ENCODE peak calls at places on chromosomes 3 and 15, in seven cellular contexts. One of them, this sample, is unnamed.

GRCh38 chr3:172561894-172562664 is 38.8 kb upstream of the TNFSF10 start:
- DNase-seq in GM10248: no peak
- DNase-seq in stimulated activated CD4-positive, alpha-beta T cell treated with anti-CD3 and anti-CD28 coated beads, Interleukin-2, amount 100 ng/mL, for 24 hours: peak
- DNase-seq in activated CD8-positive, alpha-beta T cell treated with anti-CD3 and anti-CD28 coated beads for 36 hours: peak
- DNase-seq in choroid plexus epithelial cell: no peak
- DNase-seq in B cell: no peak
- DNase-seq in H54: no peak
- DNase-seq in this sample: no peak

GRCh38 chr3:186277268-186277909 is 84.6 kb downstream of the DGKG start:
- DNase-seq in GM10248: no peak
- DNase-seq in choroid plexus epithelial cell: peak
- DNase-seq in stimulated activated CD4-positive, alpha-beta T cell treated with anti-CD3 and anti-CD28 coated beads, Interleukin-2, amount 100 ng/mL, for 24 hours: no peak
- DNase-seq in activated CD8-positive, alpha-beta T cell treated with anti-CD3 and anti-CD28 coated beads for 36 hours: no peak
- DNase-seq in B cell: no peak
- DNase-seq in H54: no peak
- DNase-seq in this sample: no peak

GRCh38 chr3:76044601-76045600 is 259.6 kb upstream of the ZNF717 start:
- DNase-seq in GM10248: peak
- DNase-seq in H54: no peak
- DNase-seq in activated CD8-positive, alpha-beta T cell treated with anti-CD3 and anti-CD28 coated beads for 36 hours: peak
- DNase-seq in choroid plexus epithelial cell: peak
- DNase-seq in B cell: no peak
- DNase-seq in stimulated activated CD4-positive, alpha-beta T cell treated with anti-CD3 and anti-CD28 coated beads, Interleukin-2, amount 100 ng/mL, for 24 hours: no peak
- DNase-seq in this sample: no peak

GRCh38 chr15:66734961-66735908 is 33.2 kb downstream of the SMAD6 start:
- DNase-seq in choroid plexus epithelial cell: no peak
- DNase-seq in activated CD8-positive, alpha-beta T cell treated with anti-CD3 and anti-CD28 coated beads for 36 hours: no peak
- DNase-seq in stimulated activated CD4-positive, alpha-beta T cell treated with anti-CD3 and anti-CD28 coated beads, Interleukin-2, amount 100 ng/mL, for 24 hours: no peak
- DNase-seq in GM10248: no peak
- DNase-seq in B cell: no peak
- DNase-seq in H54: no peak
- DNase-seq in this sample: no peak

GRCh38 chr3:49712631-49713317 is 6.7 kb downstream of the AMIGO3 start:
- DNase-seq in GM10248: no peak
- DNase-seq in H54: no peak
- DNase-seq in stimulated activated CD4-positive, alpha-beta T cell treated with anti-CD3 and anti-CD28 coated beads, Interleukin-2, amount 100 ng/mL, for 24 hours: no peak
- DNase-seq in activated CD8-positive, alpha-beta T cell treated with anti-CD3 and anti-CD28 coated beads for 36 hours: no peak
- DNase-seq in B cell: peak
- DNase-seq in choroid plexus epithelial cell: no peak
- DNase-seq in this sample: no peak

GRCh38 chr15:33720952-33721351 is 247.3 kb upstream of the CHRM5 start:
- DNase-seq in B cell: no peak
- DNase-seq in activated CD8-positive, alpha-beta T cell treated with anti-CD3 and anti-CD28 coated beads for 36 hours: no peak
- DNase-seq in H54: no peak
- DNase-seq in stimulated activated CD4-positive, alpha-beta T cell treated with anti-CD3 and anti-CD28 coated beads, Interleukin-2, amount 100 ng/mL, for 24 hours: no peak
- DNase-seq in choroid plexus epithelial cell: peak
- DNase-seq in GM10248: no peak
- DNase-seq in this sample: no peak

GRCh38 chr3:94787734-94788133 is 724.9 kb downstream of the NSUN3 start:
- DNase-seq in B cell: no peak
- DNase-seq in activated CD8-positive, alpha-beta T cell treated with anti-CD3 and anti-CD28 coated beads for 36 hours: no peak
- DNase-seq in H54: no peak
- DNase-seq in stimulated activated CD4-positive, alpha-beta T cell treated with anti-CD3 and anti-CD28 coated beads, Interleukin-2, amount 100 ng/mL, for 24 hours: no peak
- DNase-seq in GM10248: no peak
- DNase-seq in choroid plexus epithelial cell: no peak
- DNase-seq in this sample: no peak

GRCh38 chr3:108479212-108479611 is 31.2 kb downstream of the MYH15 start:
- DNase-seq in activated CD8-positive, alpha-beta T cell treated with anti-CD3 and anti-CD28 coated beads for 36 hours: no peak
- DNase-seq in H54: no peak
- DNase-seq in choroid plexus epithelial cell: no peak
- DNase-seq in GM10248: no peak
- DNase-seq in B cell: no peak
- DNase-seq in stimulated activated CD4-positive, alpha-beta T cell treated with anti-CD3 and anti-CD28 coated beads, Interleukin-2, amount 100 ng/mL, for 24 hours: no peak
- DNase-seq in this sample: no peak

GRCh38 chr3:108524547-108524946 is 14.2 kb upstream of the MYH15 start:
- DNase-seq in H54: no peak
- DNase-seq in GM10248: no peak
- DNase-seq in B cell: no peak
- DNase-seq in choroid plexus epithelial cell: peak
- DNase-seq in activated CD8-positive, alpha-beta T cell treated with anti-CD3 and anti-CD28 coated beads for 36 hours: no peak
- DNase-seq in stimulated activated CD4-positive, alpha-beta T cell treated with anti-CD3 and anti-CD28 coated beads, Interleukin-2, amount 100 ng/mL, for 24 hours: no peak
- DNase-seq in this sample: no peak

GRCh38 chr3:128383316-128384235 is 83.1 kb downstream of the DNAJB8 start:
- DNase-seq in stimulated activated CD4-positive, alpha-beta T cell treated with anti-CD3 and anti-CD28 coated beads, Interleukin-2, amount 100 ng/mL, for 24 hours: peak
- DNase-seq in choroid plexus epithelial cell: peak
- DNase-seq in H54: peak
- DNase-seq in GM10248: no peak
- DNase-seq in activated CD8-positive, alpha-beta T cell treated with anti-CD3 and anti-CD28 coated beads for 36 hours: peak
- DNase-seq in B cell: no peak
- DNase-seq in this sample: no peak

GRCh38 chr3:177371903-177372302 is 174.6 kb upstream of the TBL1XR1 start:
- DNase-seq in choroid plexus epithelial cell: no peak
- DNase-seq in stimulated activated CD4-positive, alpha-beta T cell treated with anti-CD3 and anti-CD28 coated beads, Interleukin-2, amount 100 ng/mL, for 24 hours: no peak
- DNase-seq in GM10248: no peak
- DNase-seq in B cell: no peak
- DNase-seq in H54: no peak
- DNase-seq in activated CD8-positive, alpha-beta T cell treated with anti-CD3 and anti-CD28 coated beads for 36 hours: no peak
- DNase-seq in this sample: no peak

GRCh38 chr3:56923546-56924224 is 121.9 kb upstream of the ARHGEF3 start:
- DNase-seq in activated CD8-positive, alpha-beta T cell treated with anti-CD3 and anti-CD28 coated beads for 36 hours: no peak
- DNase-seq in GM10248: no peak
- DNase-seq in B cell: no peak
- DNase-seq in H54: peak
- DNase-seq in choroid plexus epithelial cell: peak
- DNase-seq in stimulated activated CD4-positive, alpha-beta T cell treated with anti-CD3 and anti-CD28 coated beads, Interleukin-2, amount 100 ng/mL, for 24 hours: peak
- DNase-seq in this sample: no peak

GRCh38 chr3:67312205-67312604 is 314.1 kb downstream of the KBTBD8 start:
- DNase-seq in H54: no peak
- DNase-seq in GM10248: no peak
- DNase-seq in stimulated activated CD4-positive, alpha-beta T cell treated with anti-CD3 and anti-CD28 coated beads, Interleukin-2, amount 100 ng/mL, for 24 hours: no peak
- DNase-seq in activated CD8-positive, alpha-beta T cell treated with anti-CD3 and anti-CD28 coated beads for 36 hours: no peak
- DNase-seq in B cell: no peak
- DNase-seq in choroid plexus epithelial cell: no peak
- DNase-seq in this sample: no peak

GRCh38 chr3:36409862-36410261 is 29.6 kb downstream of the STAC start:
- DNase-seq in GM10248: no peak
- DNase-seq in H54: no peak
- DNase-seq in activated CD8-positive, alpha-beta T cell treated with anti-CD3 and anti-CD28 coated beads for 36 hours: no peak
- DNase-seq in choroid plexus epithelial cell: no peak
- DNase-seq in B cell: no peak
- DNase-seq in stimulated activated CD4-positive, alpha-beta T cell treated with anti-CD3 and anti-CD28 coated beads, Interleukin-2, amount 100 ng/mL, for 24 hours: no peak
- DNase-seq in this sample: no peak

GRCh38 chr3:187207624-187208023 is 10.3 kb downstream of the RTP1 start:
- DNase-seq in activated CD8-positive, alpha-beta T cell treated with anti-CD3 and anti-CD28 coated beads for 36 hours: no peak
- DNase-seq in choroid plexus epithelial cell: no peak
- DNase-seq in GM10248: no peak
- DNase-seq in H54: no peak
- DNase-seq in B cell: no peak
- DNase-seq in stimulated activated CD4-positive, alpha-beta T cell treated with anti-CD3 and anti-CD28 coated beads, Interleukin-2, amount 100 ng/mL, for 24 hours: no peak
- DNase-seq in this sample: no peak

GRCh38 chr3:157103280-157103679 is 56.7 kb downstream of the CCNL1 start:
- DNase-seq in choroid plexus epithelial cell: no peak
- DNase-seq in B cell: no peak
- DNase-seq in H54: no peak
- DNase-seq in GM10248: peak
- DNase-seq in activated CD8-positive, alpha-beta T cell treated with anti-CD3 and anti-CD28 coated beads for 36 hours: no peak
- DNase-seq in stimulated activated CD4-positive, alpha-beta T cell treated with anti-CD3 and anti-CD28 coated beads, Interleukin-2, amount 100 ng/mL, for 24 hours: no peak
- DNase-seq in this sample: peak

GRCh38 chr3:98681486-98681885 is 81.7 kb upstream of the ST3GAL6 start:
- DNase-seq in activated CD8-positive, alpha-beta T cell treated with anti-CD3 and anti-CD28 coated beads for 36 hours: no peak
- DNase-seq in GM10248: no peak
- DNase-seq in stimulated activated CD4-positive, alpha-beta T cell treated with anti-CD3 and anti-CD28 coated beads, Interleukin-2, amount 100 ng/mL, for 24 hours: no peak
- DNase-seq in H54: no peak
- DNase-seq in B cell: no peak
- DNase-seq in choroid plexus epithelial cell: no peak
- DNase-seq in this sample: no peak

GRCh38 chr15:60052796-60053195 is 48.7 kb downstream of the FOXB1 start:
- DNase-seq in activated CD8-positive, alpha-beta T cell treated with anti-CD3 and anti-CD28 coated beads for 36 hours: no peak
- DNase-seq in stimulated activated CD4-positive, alpha-beta T cell treated with anti-CD3 and anti-CD28 coated beads, Interleukin-2, amount 100 ng/mL, for 24 hours: no peak
- DNase-seq in choroid plexus epithelial cell: no peak
- DNase-seq in B cell: no peak
- DNase-seq in GM10248: no peak
- DNase-seq in H54: no peak
- DNase-seq in this sample: no peak

GRCh38 chr3:89375451-89375850 is 268.0 kb downstream of the EPHA3 start:
- DNase-seq in B cell: no peak
- DNase-seq in GM10248: no peak
- DNase-seq in H54: no peak
- DNase-seq in choroid plexus epithelial cell: no peak
- DNase-seq in activated CD8-positive, alpha-beta T cell treated with anti-CD3 and anti-CD28 coated beads for 36 hours: no peak
- DNase-seq in stimulated activated CD4-positive, alpha-beta T cell treated with anti-CD3 and anti-CD28 coated beads, Interleukin-2, amount 100 ng/mL, for 24 hours: no peak
- DNase-seq in this sample: no peak

GRCh38 chr3:38360345-38360744 is 13.8 kb downstream of the XYLB start:
- DNase-seq in choroid plexus epithelial cell: no peak
- DNase-seq in stimulated activated CD4-positive, alpha-beta T cell treated with anti-CD3 and anti-CD28 coated beads, Interleukin-2, amount 100 ng/mL, for 24 hours: no peak
- DNase-seq in GM10248: no peak
- DNase-seq in B cell: no peak
- DNase-seq in H54: no peak
- DNase-seq in activated CD8-positive, alpha-beta T cell treated with anti-CD3 and anti-CD28 coated beads for 36 hours: no peak
- DNase-seq in this sample: no peak

GRCh38 chr3:138049157-138049919 is 39.4 kb downstream of the CLDN18 start:
- DNase-seq in H54: peak
- DNase-seq in stimulated activated CD4-positive, alpha-beta T cell treated with anti-CD3 and anti-CD28 coated beads, Interleukin-2, amount 100 ng/mL, for 24 hours: no peak
- DNase-seq in GM10248: no peak
- DNase-seq in choroid plexus epithelial cell: peak
- DNase-seq in activated CD8-positive, alpha-beta T cell treated with anti-CD3 and anti-CD28 coated beads for 36 hours: no peak
- DNase-seq in B cell: no peak
- DNase-seq in this sample: no peak

GRCh38 chr3:9194509-9195184 is 54.8 kb downstream of the SRGAP3 start:
- DNase-seq in stimulated activated CD4-positive, alpha-beta T cell treated with anti-CD3 and anti-CD28 coated beads, Interleukin-2, amount 100 ng/mL, for 24 hours: no peak
- DNase-seq in choroid plexus epithelial cell: no peak
- DNase-seq in activated CD8-positive, alpha-beta T cell treated with anti-CD3 and anti-CD28 coated beads for 36 hours: no peak
- DNase-seq in H54: no peak
- DNase-seq in B cell: no peak
- DNase-seq in GM10248: no peak
- DNase-seq in this sample: no peak

GRCh38 chr3:179898024-179898423 is 138.7 kb downstream of the PEX5L start:
- DNase-seq in H54: peak
- DNase-seq in GM10248: peak
- DNase-seq in activated CD8-positive, alpha-beta T cell treated with anti-CD3 and anti-CD28 coated beads for 36 hours: peak
- DNase-seq in choroid plexus epithelial cell: peak
- DNase-seq in stimulated activated CD4-positive, alpha-beta T cell treated with anti-CD3 and anti-CD28 coated beads, Interleukin-2, amount 100 ng/mL, for 24 hours: no peak
- DNase-seq in B cell: no peak
- DNase-seq in this sample: peak

GRCh38 chr3:187022403-187023029 is 92.2 kb downstream of the ST6GAL1 start:
- DNase-seq in H54: no peak
- DNase-seq in B cell: no peak
- DNase-seq in stimulated activated CD4-positive, alpha-beta T cell treated with anti-CD3 and anti-CD28 coated beads, Interleukin-2, amount 100 ng/mL, for 24 hours: no peak
- DNase-seq in GM10248: no peak
- DNase-seq in choroid plexus epithelial cell: no peak
- DNase-seq in activated CD8-positive, alpha-beta T cell treated with anti-CD3 and anti-CD28 coated beads for 36 hours: no peak
- DNase-seq in this sample: no peak

GRCh38 chr3:99808163-99808794 is 9.4 kb upstream of the CMSS1 start:
- DNase-seq in choroid plexus epithelial cell: peak
- DNase-seq in H54: peak
- DNase-seq in stimulated activated CD4-positive, alpha-beta T cell treated with anti-CD3 and anti-CD28 coated beads, Interleukin-2, amount 100 ng/mL, for 24 hours: peak
- DNase-seq in B cell: peak
- DNase-seq in GM10248: peak
- DNase-seq in activated CD8-positive, alpha-beta T cell treated with anti-CD3 and anti-CD28 coated beads for 36 hours: peak
- DNase-seq in this sample: peak

GRCh38 chr3:50442940-50443579 is 60.4 kb downstream of the CACNA2D2 start:
- DNase-seq in H54: no peak
- DNase-seq in stimulated activated CD4-positive, alpha-beta T cell treated with anti-CD3 and anti-CD28 coated beads, Interleukin-2, amount 100 ng/mL, for 24 hours: no peak
- DNase-seq in activated CD8-positive, alpha-beta T cell treated with anti-CD3 and anti-CD28 coated beads for 36 hours: no peak
- DNase-seq in B cell: no peak
- DNase-seq in choroid plexus epithelial cell: no peak
- DNase-seq in GM10248: no peak
- DNase-seq in this sample: no peak

GRCh38 chr3:187696036-187696435 is 6.3 kb downstream of the RTP2 start:
- DNase-seq in B cell: no peak
- DNase-seq in GM10248: no peak
- DNase-seq in stimulated activated CD4-positive, alpha-beta T cell treated with anti-CD3 and anti-CD28 coated beads, Interleukin-2, amount 100 ng/mL, for 24 hours: no peak
- DNase-seq in H54: no peak
- DNase-seq in activated CD8-positive, alpha-beta T cell treated with anti-CD3 and anti-CD28 coated beads for 36 hours: no peak
- DNase-seq in choroid plexus epithelial cell: no peak
- DNase-seq in this sample: no peak

GRCh38 chr3:81490541-81491288 is 270.7 kb downstream of the GBE1 start:
- DNase-seq in B cell: peak
- DNase-seq in GM10248: peak
- DNase-seq in choroid plexus epithelial cell: peak
- DNase-seq in activated CD8-positive, alpha-beta T cell treated with anti-CD3 and anti-CD28 coated beads for 36 hours: peak
- DNase-seq in stimulated activated CD4-positive, alpha-beta T cell treated with anti-CD3 and anti-CD28 coated beads, Interleukin-2, amount 100 ng/mL, for 24 hours: peak
- DNase-seq in H54: peak
- DNase-seq in this sample: peak

GRCh38 chr3:135531996-135532395 is 433.5 kb upstream of the PPP2R3A start:
- DNase-seq in H54: no peak
- DNase-seq in activated CD8-positive, alpha-beta T cell treated with anti-CD3 and anti-CD28 coated beads for 36 hours: no peak
- DNase-seq in GM10248: no peak
- DNase-seq in choroid plexus epithelial cell: no peak
- DNase-seq in B cell: no peak
- DNase-seq in stimulated activated CD4-positive, alpha-beta T cell treated with anti-CD3 and anti-CD28 coated beads, Interleukin-2, amount 100 ng/mL, for 24 hours: no peak
- DNase-seq in this sample: no peak

GRCh38 chr15:64284037-64284436 is 71.9 kb downstream of the CSNK1G1 start:
- DNase-seq in GM10248: no peak
- DNase-seq in H54: no peak
- DNase-seq in choroid plexus epithelial cell: peak
- DNase-seq in B cell: no peak
- DNase-seq in stimulated activated CD4-positive, alpha-beta T cell treated with anti-CD3 and anti-CD28 coated beads, Interleukin-2, amount 100 ng/mL, for 24 hours: no peak
- DNase-seq in activated CD8-positive, alpha-beta T cell treated with anti-CD3 and anti-CD28 coated beads for 36 hours: no peak
- DNase-seq in this sample: no peak

GRCh38 chr3:174862101-174862500 is 3.0 kb downstream of the NAALADL2 start:
- DNase-seq in GM10248: no peak
- DNase-seq in H54: no peak
- DNase-seq in activated CD8-positive, alpha-beta T cell treated with anti-CD3 and anti-CD28 coated beads for 36 hours: no peak
- DNase-seq in choroid plexus epithelial cell: peak
- DNase-seq in B cell: no peak
- DNase-seq in stimulated activated CD4-positive, alpha-beta T cell treated with anti-CD3 and anti-CD28 coated beads, Interleukin-2, amount 100 ng/mL, for 24 hours: no peak
- DNase-seq in this sample: no peak

GRCh38 chr3:58183891-58184290 is 26.9 kb downstream of the DNASE1L3 start:
- DNase-seq in stimulated activated CD4-positive, alpha-beta T cell treated with anti-CD3 and anti-CD28 coated beads, Interleukin-2, amount 100 ng/mL, for 24 hours: no peak
- DNase-seq in H54: no peak
- DNase-seq in activated CD8-positive, alpha-beta T cell treated with anti-CD3 and anti-CD28 coated beads for 36 hours: no peak
- DNase-seq in choroid plexus epithelial cell: no peak
- DNase-seq in B cell: no peak
- DNase-seq in GM10248: no peak
- DNase-seq in this sample: no peak

GRCh38 chr15:67076147-67076843 is 10.9 kb downstream of the SMAD3 start:
- DNase-seq in stimulated activated CD4-positive, alpha-beta T cell treated with anti-CD3 and anti-CD28 coated beads, Interleukin-2, amount 100 ng/mL, for 24 hours: peak
- DNase-seq in choroid plexus epithelial cell: peak
- DNase-seq in B cell: peak
- DNase-seq in activated CD8-positive, alpha-beta T cell treated with anti-CD3 and anti-CD28 coated beads for 36 hours: peak
- DNase-seq in GM10248: peak
- DNase-seq in H54: no peak
- DNase-seq in this sample: no peak